ENCODE peak calls at places on chromosomes 1 and 21, in six cellular contexts. One of them, this sample, is unnamed. For H3K4me1, the result is how much of the 10 kb centered on the place peaks cover.

GRCh38 chr1:227776277-227776676 is 39.2 kb upstream of the PRSS38 start:
- DNase-seq in PC-3: peak
- DNase-seq in astrocyte: peak
- DNase-seq in lower lobe of right lung: no peak
- DNase-seq in neural progenitor cell: no peak
- DNase-seq in cardiac muscle cell: peak
- DNase-seq in this sample: no peak

GRCh38 chr1:208027861-208028260 is 116.9 kb upstream of the CD34 start:
- DNase-seq in PC-3: no peak
- DNase-seq in astrocyte: no peak
- DNase-seq in lower lobe of right lung: no peak
- DNase-seq in neural progenitor cell: no peak
- DNase-seq in cardiac muscle cell: no peak
- DNase-seq in this sample: no peak

GRCh38 chr1:115317101-115318012 is 20.7 kb downstream of the NGF start:
- DNase-seq in PC-3: peak
- DNase-seq in astrocyte: no peak
- DNase-seq in lower lobe of right lung: no peak
- DNase-seq in neural progenitor cell: no peak
- DNase-seq in cardiac muscle cell: no peak
- DNase-seq in this sample: no peak

GRCh38 chr1:40944841-40945430 is 34.6 kb upstream of the CTPS1 start:
- DNase-seq in PC-3: peak
- DNase-seq in astrocyte: peak
- DNase-seq in lower lobe of right lung: no peak
- DNase-seq in neural progenitor cell: no peak
- DNase-seq in cardiac muscle cell: peak
- DNase-seq in this sample: no peak

GRCh38 chr21:43370091-43370658 is 56.8 kb downstream of the SIK1 start:
- DNase-seq in PC-3: no peak
- DNase-seq in astrocyte: peak
- DNase-seq in lower lobe of right lung: no peak
- DNase-seq in neural progenitor cell: no peak
- DNase-seq in cardiac muscle cell: peak
- DNase-seq in this sample: no peak

GRCh38 chr1:30757196-30757949 is at the start of gene LAPTM5:
- DNase-seq in PC-3: no peak
- DNase-seq in astrocyte: peak
- DNase-seq in lower lobe of right lung: peak
- DNase-seq in neural progenitor cell: no peak
- DNase-seq in cardiac muscle cell: peak
- DNase-seq in this sample: no peak

GRCh38 chr1:18387307-18387706 is 93.4 kb upstream of the KLHDC7A start:
- DNase-seq in PC-3: no peak
- DNase-seq in astrocyte: no peak
- DNase-seq in lower lobe of right lung: no peak
- DNase-seq in neural progenitor cell: peak
- DNase-seq in cardiac muscle cell: no peak
- DNase-seq in this sample: no peak

GRCh38 chr1:41192456-41193188 is 49.5 kb downstream of the SCMH1 start:
- DNase-seq in PC-3: no peak
- DNase-seq in astrocyte: no peak
- DNase-seq in lower lobe of right lung: no peak
- DNase-seq in neural progenitor cell: no peak
- DNase-seq in cardiac muscle cell: peak
- DNase-seq in this sample: no peak

GRCh38 chr1:162285149-162285561 is 91.5 kb downstream of the SPATA46 start:
- DNase-seq in PC-3: peak
- DNase-seq in astrocyte: peak
- DNase-seq in lower lobe of right lung: peak
- DNase-seq in neural progenitor cell: no peak
- DNase-seq in cardiac muscle cell: peak
- DNase-seq in this sample: no peak

GRCh38 chr1:241902376-241903067 is 54.5 kb downstream of the EXO1 start:
- DNase-seq in PC-3: no peak
- DNase-seq in astrocyte: no peak
- DNase-seq in lower lobe of right lung: no peak
- DNase-seq in neural progenitor cell: no peak
- DNase-seq in cardiac muscle cell: peak
- DNase-seq in this sample: no peak

GRCh38 chr1:95007687-95008086 is 65.1 kb downstream of the ALG14 start:
- DNase-seq in PC-3: no peak
- DNase-seq in astrocyte: no peak
- DNase-seq in lower lobe of right lung: no peak
- DNase-seq in neural progenitor cell: no peak
- DNase-seq in cardiac muscle cell: no peak
- DNase-seq in this sample: no peak

GRCh38 chr1:154657547-154657946 is 49.6 kb upstream of the ADAR start:
- DNase-seq in PC-3: no peak
- DNase-seq in astrocyte: no peak
- DNase-seq in lower lobe of right lung: no peak
- DNase-seq in neural progenitor cell: no peak
- DNase-seq in cardiac muscle cell: no peak
- DNase-seq in this sample: no peak

GRCh38 chr1:202586018-202586821 is 124.0 kb downstream of the SYT2 start:
- DNase-seq in PC-3: peak
- DNase-seq in astrocyte: peak
- DNase-seq in lower lobe of right lung: no peak
- DNase-seq in neural progenitor cell: no peak
- DNase-seq in cardiac muscle cell: peak
- DNase-seq in this sample: no peak

GRCh38 chr1:38697387-38697786 is 162.2 kb downstream of the RRAGC start:
- DNase-seq in PC-3: no peak
- DNase-seq in astrocyte: no peak
- DNase-seq in lower lobe of right lung: no peak
- DNase-seq in neural progenitor cell: no peak
- DNase-seq in cardiac muscle cell: no peak
- DNase-seq in this sample: no peak

GRCh38 chr21:42061195-42061865 is 9.8 kb upstream of the UMODL1 start:
- DNase-seq in PC-3: no peak
- DNase-seq in astrocyte: no peak
- DNase-seq in lower lobe of right lung: peak
- DNase-seq in neural progenitor cell: no peak
- DNase-seq in cardiac muscle cell: no peak
- DNase-seq in this sample: no peak

GRCh38 chr21:39613029-39613934 is 542 bp downstream of the B3GALT5 start:
- DNase-seq in PC-3: no peak
- DNase-seq in astrocyte: peak
- DNase-seq in lower lobe of right lung: no peak
- DNase-seq in neural progenitor cell: peak
- DNase-seq in cardiac muscle cell: no peak
- DNase-seq in this sample: no peak

GRCh38 chr1:8170059-8170835 is 144.1 kb upstream of the ERRFI1 start:
- DNase-seq in PC-3: no peak
- DNase-seq in astrocyte: no peak
- DNase-seq in lower lobe of right lung: no peak
- DNase-seq in neural progenitor cell: no peak
- DNase-seq in cardiac muscle cell: no peak
- DNase-seq in this sample: peak

GRCh38 chr1:184242507-184242943 is 144.3 kb upstream of the C1orf21 start:
- DNase-seq in PC-3: peak
- DNase-seq in astrocyte: peak
- DNase-seq in lower lobe of right lung: no peak
- DNase-seq in neural progenitor cell: peak
- DNase-seq in cardiac muscle cell: peak
- DNase-seq in this sample: no peak

GRCh38 chr1:157369808-157370521 is 182.3 kb downstream of the FCRL5 start:
- DNase-seq in PC-3: peak
- DNase-seq in astrocyte: no peak
- DNase-seq in lower lobe of right lung: no peak
- DNase-seq in neural progenitor cell: peak
- DNase-seq in cardiac muscle cell: peak
- DNase-seq in this sample: peak

GRCh38 chr1:41640756-41641482 is 156.4 kb upstream of the EDN2 start:
- DNase-seq in PC-3: no peak
- DNase-seq in astrocyte: no peak
- DNase-seq in lower lobe of right lung: no peak
- DNase-seq in neural progenitor cell: no peak
- DNase-seq in cardiac muscle cell: no peak
- DNase-seq in this sample: no peak

GRCh38 chr1:91555821-91556531 is 55.3 kb downstream of the CDC7 start:
- DNase-seq in PC-3: peak
- DNase-seq in astrocyte: peak
- DNase-seq in lower lobe of right lung: no peak
- DNase-seq in neural progenitor cell: no peak
- DNase-seq in cardiac muscle cell: peak
- DNase-seq in this sample: no peak

GRCh38 chr21:33892853-33893252 is 22.8 kb downstream of the ATP5PO start:
- DNase-seq in PC-3: no peak
- DNase-seq in astrocyte: no peak
- DNase-seq in lower lobe of right lung: no peak
- DNase-seq in neural progenitor cell: peak
- DNase-seq in cardiac muscle cell: no peak
- DNase-seq in this sample: peak

GRCh38 chr1:91609571-91609970 is 108.9 kb downstream of the CDC7 start:
- DNase-seq in PC-3: peak
- DNase-seq in astrocyte: peak
- DNase-seq in lower lobe of right lung: no peak
- DNase-seq in neural progenitor cell: no peak
- DNase-seq in cardiac muscle cell: no peak
- DNase-seq in this sample: no peak

GRCh38 chr1:107434379-107434728 is 293.5 kb downstream of the NTNG1 start:
- DNase-seq in PC-3: no peak
- DNase-seq in astrocyte: no peak
- DNase-seq in lower lobe of right lung: no peak
- DNase-seq in neural progenitor cell: no peak
- DNase-seq in cardiac muscle cell: no peak
- DNase-seq in this sample: no peak

GRCh38 chr1:64038965-64039926 is 164.2 kb upstream of the UBE2U start:
- DNase-seq in PC-3: peak
- DNase-seq in astrocyte: peak
- DNase-seq in lower lobe of right lung: no peak
- DNase-seq in neural progenitor cell: peak
- DNase-seq in cardiac muscle cell: peak
- DNase-seq in this sample: no peak

GRCh38 chr21:46559291-46559983 is 45.4 kb downstream of the S100B start:
- DNase-seq in PC-3: no peak
- DNase-seq in astrocyte: no peak
- DNase-seq in lower lobe of right lung: no peak
- DNase-seq in neural progenitor cell: no peak
- DNase-seq in cardiac muscle cell: no peak
- DNase-seq in this sample: no peak

GRCh38 chr1:20325407-20325737 is 34.7 kb downstream of the VWA5B1 start:
- DNase-seq in PC-3: no peak
- DNase-seq in astrocyte: no peak
- DNase-seq in lower lobe of right lung: no peak
- DNase-seq in neural progenitor cell: no peak
- DNase-seq in cardiac muscle cell: no peak
- DNase-seq in this sample: no peak

GRCh38 chr1:157040802-157041201 is 4.7 kb downstream of the ARHGEF11 start:
- DNase-seq in PC-3: peak
- DNase-seq in astrocyte: peak
- DNase-seq in lower lobe of right lung: no peak
- DNase-seq in neural progenitor cell: no peak
- DNase-seq in cardiac muscle cell: peak
- DNase-seq in this sample: no peak

GRCh38 chr1:10245674-10246073 is 35.3 kb downstream of the KIF1B start:
- DNase-seq in PC-3: no peak
- DNase-seq in astrocyte: no peak
- DNase-seq in lower lobe of right lung: no peak
- DNase-seq in neural progenitor cell: no peak
- DNase-seq in cardiac muscle cell: no peak
- DNase-seq in this sample: no peak

GRCh38 chr1:10242135-10242534 is 31.8 kb downstream of the KIF1B start:
- DNase-seq in PC-3: no peak
- DNase-seq in astrocyte: no peak
- DNase-seq in lower lobe of right lung: no peak
- DNase-seq in neural progenitor cell: no peak
- DNase-seq in cardiac muscle cell: no peak
- DNase-seq in this sample: no peak

GRCh38 chr1:10237157-10237539 is 26.8 kb downstream of the KIF1B start:
- DNase-seq in PC-3: no peak
- DNase-seq in astrocyte: no peak
- DNase-seq in lower lobe of right lung: no peak
- DNase-seq in neural progenitor cell: no peak
- DNase-seq in cardiac muscle cell: no peak
- DNase-seq in this sample: no peak

DNA sequence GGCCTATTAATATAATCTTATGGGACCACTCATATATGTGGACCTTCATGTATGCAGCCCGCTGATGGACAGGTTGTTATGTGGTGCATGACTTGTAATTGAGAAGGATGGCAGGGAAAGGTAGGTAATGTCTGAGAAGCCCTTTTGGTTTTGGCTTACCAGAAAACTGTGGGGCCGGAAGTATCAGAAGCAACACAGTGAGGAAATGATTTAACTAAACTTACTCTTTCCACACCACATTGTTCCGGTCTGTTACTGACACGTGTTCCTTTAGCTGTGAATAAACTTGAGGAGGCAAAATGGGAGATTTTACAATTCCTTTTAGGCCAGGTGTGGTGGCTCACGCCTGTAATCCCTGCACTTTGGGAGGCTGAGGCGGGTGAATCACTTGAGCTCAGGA is 32.4 kb downstream of the KIF1B start:
- DNase-seq in PC-3: no peak
- DNase-seq in astrocyte: no peak
- DNase-seq in lower lobe of right lung: no peak
- DNase-seq in neural progenitor cell: no peak
- DNase-seq in cardiac muscle cell: no peak
- DNase-seq in this sample: no peak
- H3K4me1 ChIP-seq in PC-3: under half
- H3K4me1 ChIP-seq in astrocyte: under half
- H3K4me1 ChIP-seq in lower lobe of right lung: under half
- H3K4me1 ChIP-seq in neural progenitor cell: under half
- H3K4me1 ChIP-seq in cardiac muscle cell: under half
- H3K4me1 ChIP-seq in this sample: under half

GRCh38 chr1:6425671-6426070 is 1.1 kb downstream of the ESPN start:
- DNase-seq in PC-3: no peak
- DNase-seq in astrocyte: no peak
- DNase-seq in lower lobe of right lung: no peak
- DNase-seq in neural progenitor cell: peak
- DNase-seq in cardiac muscle cell: no peak
- DNase-seq in this sample: peak
- H3K4me1 ChIP-seq in PC-3: half or more
- H3K4me1 ChIP-seq in astrocyte: under half
- H3K4me1 ChIP-seq in lower lobe of right lung: under half
- H3K4me1 ChIP-seq in neural progenitor cell: under half
- H3K4me1 ChIP-seq in cardiac muscle cell: under half
- H3K4me1 ChIP-seq in this sample: under half

DNA sequence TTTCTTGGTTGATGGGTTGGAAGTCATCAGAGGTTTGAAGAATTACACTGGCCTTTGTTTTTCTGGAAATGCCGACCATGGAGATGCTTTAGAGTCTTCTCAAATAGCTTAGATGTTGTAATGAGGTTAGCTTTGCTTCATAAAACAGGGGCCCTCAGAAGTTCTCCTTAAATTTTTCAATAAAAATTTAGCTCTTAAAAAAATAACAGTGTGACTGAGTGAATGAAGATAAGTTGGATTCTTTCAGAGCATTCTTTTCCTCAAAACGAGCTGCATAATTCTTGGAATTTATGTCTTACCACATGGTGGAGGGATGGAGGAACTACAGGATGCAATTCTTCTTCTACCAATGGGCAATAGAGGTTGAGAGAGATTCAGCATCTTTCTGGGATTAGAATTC is 23.4 kb downstream of the SYT11 start:
- DNase-seq in PC-3: no peak
- DNase-seq in astrocyte: no peak
- DNase-seq in lower lobe of right lung: no peak
- DNase-seq in neural progenitor cell: no peak
- DNase-seq in cardiac muscle cell: no peak
- DNase-seq in this sample: no peak
- H3K4me1 ChIP-seq in PC-3: under half
- H3K4me1 ChIP-seq in astrocyte: under half
- H3K4me1 ChIP-seq in lower lobe of right lung: under half
- H3K4me1 ChIP-seq in neural progenitor cell: under half
- H3K4me1 ChIP-seq in cardiac muscle cell: under half
- H3K4me1 ChIP-seq in this sample: under half

GRCh38 chr1:11925938-11926292 is 312 bp downstream of the KIAA2013 start:
- DNase-seq in PC-3: no peak
- DNase-seq in astrocyte: no peak
- DNase-seq in lower lobe of right lung: peak
- DNase-seq in neural progenitor cell: no peak
- DNase-seq in cardiac muscle cell: no peak
- DNase-seq in this sample: no peak
- H3K4me1 ChIP-seq in PC-3: under half
- H3K4me1 ChIP-seq in astrocyte: under half
- H3K4me1 ChIP-seq in lower lobe of right lung: half or more
- H3K4me1 ChIP-seq in neural progenitor cell: under half
- H3K4me1 ChIP-seq in cardiac muscle cell: under half
- H3K4me1 ChIP-seq in this sample: under half